ENCODE peak calls at places on chromosomes 12 and 14, in nine cellular contexts. M is cardiac muscle cell, U is Caco-2, F is left ventricle myocardium inferior, E is PC-9, G is neural progenitor cell, Q is mesenchymal stem cell, N is pancreas, S is RWPE2. J is an unnamed sample.
A peak's percentile ranks its signal among the peaks of the same experiment; 100 is the strongest.

GRCh38 chr12:132422057-132423043 is 67.6 kb upstream of the FBRSL1 start:
- DNase-seq in M (no peak), U (peak; percentile 45), F (no peak), E (no peak), G (peak; percentile 50), Q (no peak), N (no peak), S (no peak), J (no peak)

GRCh38 chr14:36522972-36523685 is 3.1 kb upstream of the NKX2-1 start:
- DNase-seq in M (no peak), U (no peak), F (no peak), E (no peak), G (peak; percentile 73), Q (no peak), N (no peak), S (no peak), J (no peak)

GRCh38 chr14:50377671-50378070 is 19.0 kb downstream of the CDKL1 start:
- DNase-seq in M (no peak), U (no peak), F (no peak), E (no peak), G (no peak), Q (no peak), N (no peak), S (no peak), J (no peak)

GRCh38 chr14:90510208-90510607 is 113.4 kb downstream of the CALM1 start:
- DNase-seq in M (no peak), U (no peak), F (peak; percentile 83), E (peak; percentile 57), G (no peak), Q (no peak), N (peak; percentile 67), S (no peak), J (no peak)

GRCh38 chr12:59408431-59408830 is 187.4 kb upstream of the SLC16A7 start:
- DNase-seq in M (no peak), U (no peak), F (no peak), E (no peak), G (no peak), Q (peak; percentile 2), N (no peak), S (no peak), J (no peak)

GRCh38 chr14:101525646-101526527 is 35.4 kb upstream of the DIO3 start:
- DNase-seq in M (peak; percentile 12), U (no peak), F (no peak), E (no peak), G (no peak), Q (no peak), N (no peak), S (no peak), J (no peak)

GRCh38 chr12:46676797-46677520 is 148.8 kb downstream of the SLC38A4 start:
- DNase-seq in M (no peak), U (no peak), F (no peak), E (no peak), G (no peak), Q (no peak), N (no peak), S (no peak), J (no peak)

GRCh38 chr14:91911474-91912032 is 35.9 kb downstream of the FBLN5 start:
- DNase-seq in M (peak; percentile 58), U (peak; percentile 43), F (no peak), E (no peak), G (peak; percentile 73), Q (peak; percentile 44), N (peak; percentile 57), S (no peak), J (no peak)

GRCh38 chr12:46664771-46665287 is 161.0 kb downstream of the SLC38A4 start:
- DNase-seq in M (no peak), U (no peak), F (no peak), E (peak; percentile 89), G (no peak), Q (peak; percentile 92), N (no peak), S (no peak), J (no peak)

GRCh38 chr12:6535960-6536847 is 1.9 kb downstream of the GAPDH start:
- DNase-seq in M (no peak), U (no peak), F (no peak), E (no peak), G (no peak), Q (peak; percentile 28), N (no peak), S (no peak), J (no peak)

GRCh38 chr14:69661194-69661537 is 49.8 kb downstream of the SUSD6 start:
- DNase-seq in M (no peak), U (no peak), F (no peak), E (peak; percentile 10), G (no peak), Q (no peak), N (no peak), S (no peak), J (no peak)
- H3K4me1 ChIP-seq in M (peaks cover 35% of the 10 kb centered on the region), U (peaks cover 78% of the 10 kb centered on the region), F (peaks cover 92% of the 10 kb centered on the region), E (peaks cover 71% of the 10 kb centered on the region), G (peaks cover 30% of the 10 kb centered on the region), Q (peaks cover 17% of the 10 kb centered on the region), N (peaks cover 79% of the 10 kb centered on the region), S (peaks cover 35% of the 10 kb centered on the region), J (no peaks in the 10 kb centered on the region)

GRCh38 chr12:64779349-64779974 is 20.3 kb upstream of the GNS start:
- DNase-seq in M (no peak), U (no peak), F (no peak), E (no peak), G (peak; percentile 9), Q (no peak), N (no peak), S (no peak), J (no peak)

GRCh38 chr12:64780220-64780530 is 21.0 kb upstream of the GNS start:
- DNase-seq in M (no peak), U (no peak), F (no peak), E (no peak), G (peak; percentile 65), Q (no peak), N (no peak), S (no peak), J (no peak)

GRCh38 chr12:64782181-64782580 is 23.0 kb upstream of the GNS start:
- DNase-seq in M (no peak), U (no peak), F (no peak), E (no peak), G (no peak), Q (no peak), N (no peak), S (no peak), J (no peak)

GRCh38 chr12:64780531-64781373 is 21.5 kb upstream of the GNS start:
- DNase-seq in M (peak; percentile 52), U (peak; percentile 75), F (peak; percentile 45), E (peak; percentile 66), G (peak; percentile 81), Q (peak; percentile 26), N (peak; percentile 85), S (peak; percentile 58), J (peak; percentile 84)

DNA sequence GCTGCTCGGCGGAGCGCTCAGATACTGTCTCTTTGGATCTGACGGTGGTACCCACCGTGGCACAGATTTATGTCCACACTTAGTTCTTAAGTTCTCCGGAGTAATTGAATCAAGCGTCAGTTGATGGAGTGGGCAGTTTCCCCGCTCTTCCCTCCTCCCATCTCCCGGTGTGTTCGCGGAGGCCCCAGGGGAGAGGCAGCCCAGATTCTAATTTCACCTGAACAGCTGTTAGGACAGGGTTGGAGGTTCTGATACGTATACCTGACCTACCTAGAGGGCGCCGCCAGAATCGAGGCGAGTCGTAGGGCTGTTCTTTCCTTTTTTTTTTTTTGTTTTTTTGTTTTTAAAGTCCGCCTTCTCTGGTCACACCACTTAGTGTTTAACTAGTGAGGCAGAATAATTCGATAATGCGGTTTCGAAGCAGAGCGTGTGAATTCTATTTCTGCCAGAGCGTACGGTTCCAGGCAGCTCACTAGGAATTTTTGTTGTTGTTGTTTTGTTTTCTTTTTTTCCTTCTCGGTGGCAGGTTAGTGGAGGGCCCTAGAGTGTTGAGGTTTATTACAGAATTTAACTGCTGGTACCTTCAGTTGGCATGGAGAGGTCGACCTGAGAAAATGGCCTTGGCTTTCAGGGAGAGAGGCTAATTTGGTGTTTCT is 22.3 kb upstream of the GNS start:
- DNase-seq in M (no peak), U (peak; percentile 47), F (no peak), E (peak; percentile 68), G (peak; percentile 85), Q (no peak), N (peak; percentile 66), S (no peak), J (peak; percentile 58)
- H3K4me3 ChIP-seq in M (peak overlapping the region; percentile 34), U (peak overlapping the region; percentile 49), F (peak overlapping the region; percentile 79), E (peak overlapping the region; percentile 77), G (peak overlapping the region; percentile 54), Q (peak overlapping the region; percentile 65), N (peak overlapping the region; percentile 82), S (peak overlapping the region; percentile 44), J (peak overlapping the region; percentile 46)

GRCh38 chr12:31317471-31318397 is 8.2 kb downstream of the SINHCAF start:
- DNase-seq in M (no peak), U (no peak), F (no peak), E (no peak), G (peak; percentile 27), Q (peak; percentile 53), N (no peak), S (no peak), J (no peak)
- H3K4me1 ChIP-seq in M (peaks cover 73% of the 10 kb centered on the region), U (peaks cover 81% of the 10 kb centered on the region), F (peaks cover 18% of the 10 kb centered on the region), E (peaks cover 76% of the 10 kb centered on the region), G (peaks cover 65% of the 10 kb centered on the region), Q (peaks cover 7% of the 10 kb centered on the region), N (peaks cover 41% of the 10 kb centered on the region), S (peaks cover 44% of the 10 kb centered on the region), J (no peaks in the 10 kb centered on the region)

GRCh38 chr12:123761841-123762714 is at the start of gene DNAH10:
- DNase-seq in M (peak; percentile 81), U (peak; percentile 90), F (no peak), E (no peak), G (peak; percentile 92), Q (peak; percentile 15), N (peak; percentile 24), S (no peak), J (peak; percentile 28)
- H3K4me3 ChIP-seq in M (peak within 1 kb of the TSS; percentile 38), U (peak within 1 kb of the TSS; percentile 84), F (peak within 1 kb of the TSS; percentile 55), E (no peak within 1 kb of the TSS), G (peak within 1 kb of the TSS; percentile 61), Q (peak within 1 kb of the TSS; percentile 74), N (peak within 1 kb of the TSS; percentile 26), S (peak within 1 kb of the TSS; percentile 47), J (peak within 1 kb of the TSS; percentile 63)

GRCh38 chr14:61672796-61673195 is 22.5 kb upstream of the HIF1A start:
- DNase-seq in M (no peak), U (no peak), F (no peak), E (no peak), G (no peak), Q (no peak), N (no peak), S (no peak), J (no peak)

GRCh38 chr14:61668267-61668666 is 27.0 kb upstream of the HIF1A start:
- DNase-seq in M (no peak), U (no peak), F (no peak), E (peak; percentile 88), G (no peak), Q (no peak), N (no peak), S (no peak), J (no peak)

GRCh38 chr14:61673305-61673704 is 22.0 kb upstream of the HIF1A start:
- DNase-seq in M (no peak), U (no peak), F (no peak), E (no peak), G (no peak), Q (no peak), N (no peak), S (no peak), J (no peak)

GRCh38 chr14:61671086-61671485 is 24.2 kb upstream of the HIF1A start:
- DNase-seq in M (no peak), U (no peak), F (no peak), E (no peak), G (no peak), Q (no peak), N (no peak), S (no peak), J (no peak)

GRCh38 chr14:61670576-61670975 is 24.7 kb upstream of the HIF1A start:
- DNase-seq in M (no peak), U (no peak), F (no peak), E (no peak), G (no peak), Q (no peak), N (no peak), S (no peak), J (no peak)
- H3K4me1 ChIP-seq in M (no peaks in the 10 kb centered on the region), U (peaks cover 10% of the 10 kb centered on the region), F (peaks cover 8% of the 10 kb centered on the region), E (peaks cover 34% of the 10 kb centered on the region), G (peaks cover 5% of the 10 kb centered on the region), Q (peaks cover 8% of the 10 kb centered on the region), N (no peaks in the 10 kb centered on the region), S (peaks cover 10% of the 10 kb centered on the region), J (peaks cover 2% of the 10 kb centered on the region)

J was measured in Peyer's patch.